ENCODE peak calls at places on chromosome 22, in four cellular contexts. S is left ventricle myocardium inferior; J is GM12865; C is CD4-positive, CD25-positive, alpha-beta regulatory T cell. B is an unnamed sample.

GRCh38 chr22:26461188-26461810 is 22.3 kb downstream of the HPS4 start:
- DNase-seq in S (peak), J (peak), C (peak), B (peak)

GRCh38 chr22:32058656-32059280 is 15.7 kb downstream of the SLC5A1 start:
- DNase-seq in S (no peak), J (no peak), C (no peak), B (no peak)

GRCh38 chr22:17969732-17970131 is 54.6 kb downstream of the MICAL3 start:
- DNase-seq in S (peak), J (no peak), C (no peak), B (no peak)

GRCh38 chr22:38927033-38927789 is 30.2 kb upstream of the APOBEC3A start:
- DNase-seq in S (peak), J (peak), C (no peak), B (peak)

GRCh38 chr22:20795014-20795413 is 21.1 kb downstream of the SERPIND1 start:
- DNase-seq in S (no peak), J (no peak), C (no peak), B (no peak)

GRCh38 chr22:42773161-42773560 is 52.5 kb upstream of the A4GALT start:
- DNase-seq in S (no peak), J (peak), C (no peak), B (peak)

GRCh38 chr22:22936915-22937656 is 49.5 kb downstream of the IGLL5 start:
- DNase-seq in S (no peak), J (no peak), C (no peak), B (no peak)

GRCh38 chr22:27573992-27574391 is 227.6 kb downstream of the MN1 start:
- DNase-seq in S (no peak), J (no peak), C (no peak), B (no peak)

GRCh38 chr22:26547426-26547825 is 35.2 kb upstream of the TFIP11 start:
- DNase-seq in S (no peak), J (no peak), C (no peak), B (no peak)

GRCh38 chr22:20636945-20637344 is 129.5 kb downstream of the MED15 start:
- DNase-seq in S (no peak), J (no peak), C (no peak), B (no peak)

GRCh38 chr22:18101536-18101935 is 9.1 kb upstream of the TUBA8 start:
- DNase-seq in S (no peak), J (no peak), C (no peak), B (no peak)

GRCh38 chr22:26968873-26969272 is 311.5 kb downstream of the MIAT start:
- DNase-seq in S (no peak), J (no peak), C (no peak), B (no peak)

GRCh38 chr22:25008666-25009065 is 56.1 kb downstream of the KIAA1671 start:
- DNase-seq in S (peak), J (no peak), C (no peak), B (no peak)

GRCh38 chr22:25388866-25389540 is 169.6 kb downstream of the CRYBB2 start:
- DNase-seq in S (no peak), J (no peak), C (no peak), B (no peak)

GRCh38 chr22:23166841-23167610 is 13.3 kb upstream of the BCR start:
- DNase-seq in S (no peak), J (no peak), C (no peak), B (no peak)

GRCh38 chr22:23256986-23257888 is 76.9 kb downstream of the BCR start:
- DNase-seq in S (peak), J (no peak), C (no peak), B (peak)

GRCh38 chr22:42368379-42369249 is 63.6 kb downstream of the NFAM1 start:
- DNase-seq in S (peak), J (no peak), C (peak), B (peak)

GRCh38 chr22:33958741-33959140 is 38.5 kb upstream of the LARGE1 start:
- DNase-seq in S (no peak), J (no peak), C (no peak), B (no peak)

GRCh38 chr22:27108425-27109114 is 451.2 kb downstream of the MIAT start:
- DNase-seq in S (no peak), J (no peak), C (no peak), B (peak)

GRCh38 chr22:31952459-31952858 is 8.1 kb downstream of the YWHAH start:
- DNase-seq in S (no peak), J (no peak), C (no peak), B (no peak)

GRCh38 chr22:23263651-23264555 is 83.6 kb downstream of the BCR start:
- DNase-seq in S (no peak), J (no peak), C (peak), B (no peak)

GRCh38 chr22:20459152-20459542 is 21.5 kb upstream of the SCARF2 start:
- DNase-seq in S (no peak), J (no peak), C (no peak), B (no peak)

GRCh38 chr22:39309881-39310714 is 9.3 kb downstream of the RPL3 start:
- DNase-seq in S (no peak), J (peak), C (no peak), B (no peak)

GRCh38 chr22:23240639-23241389 is 60.5 kb downstream of the BCR start:
- DNase-seq in S (no peak), J (peak), C (no peak), B (no peak)

GRCh38 chr22:20490941-20491307 is 4.7 kb downstream of the KLHL22 start:
- DNase-seq in S (no peak), J (no peak), C (no peak), B (no peak)

GRCh38 chr22:27438271-27438980 is 363.1 kb downstream of the MN1 start:
- DNase-seq in S (no peak), J (no peak), C (no peak), B (peak)

GRCh38 chr22:44049369-44050231 is 25.5 kb downstream of the PARVB start:
- DNase-seq in S (no peak), J (no peak), C (no peak), B (peak)

GRCh38 chr22:24423519-24424000 is 3.8 kb upstream of the ADORA2A start:
- DNase-seq in S (peak), J (peak), C (peak), B (peak)

GRCh38 chr22:43923191-43923590 is 414 bp upstream of the PNPLA3 start:
- DNase-seq in S (no peak), J (peak), C (no peak), B (no peak)

GRCh38 chr22:24093855-24094254 is 82.8 kb downstream of the CABIN1 start:
- DNase-seq in S (no peak), J (no peak), C (no peak), B (no peak)

GRCh38 chr22:43491177-43491576 is 79.4 kb downstream of the MPPED1 start:
- DNase-seq in S (no peak), J (no peak), C (no peak), B (no peak)

GRCh38 chr22:44704159-44705021 is 2.4 kb downstream of the PRR5 start:
- DNase-seq in S (no peak), J (no peak), C (no peak), B (no peak)

GRCh38 chr22:19612866-19613572 is 88.8 kb upstream of the CLDN5 start:
- DNase-seq in S (no peak), J (no peak), C (no peak), B (no peak)

DNA sequence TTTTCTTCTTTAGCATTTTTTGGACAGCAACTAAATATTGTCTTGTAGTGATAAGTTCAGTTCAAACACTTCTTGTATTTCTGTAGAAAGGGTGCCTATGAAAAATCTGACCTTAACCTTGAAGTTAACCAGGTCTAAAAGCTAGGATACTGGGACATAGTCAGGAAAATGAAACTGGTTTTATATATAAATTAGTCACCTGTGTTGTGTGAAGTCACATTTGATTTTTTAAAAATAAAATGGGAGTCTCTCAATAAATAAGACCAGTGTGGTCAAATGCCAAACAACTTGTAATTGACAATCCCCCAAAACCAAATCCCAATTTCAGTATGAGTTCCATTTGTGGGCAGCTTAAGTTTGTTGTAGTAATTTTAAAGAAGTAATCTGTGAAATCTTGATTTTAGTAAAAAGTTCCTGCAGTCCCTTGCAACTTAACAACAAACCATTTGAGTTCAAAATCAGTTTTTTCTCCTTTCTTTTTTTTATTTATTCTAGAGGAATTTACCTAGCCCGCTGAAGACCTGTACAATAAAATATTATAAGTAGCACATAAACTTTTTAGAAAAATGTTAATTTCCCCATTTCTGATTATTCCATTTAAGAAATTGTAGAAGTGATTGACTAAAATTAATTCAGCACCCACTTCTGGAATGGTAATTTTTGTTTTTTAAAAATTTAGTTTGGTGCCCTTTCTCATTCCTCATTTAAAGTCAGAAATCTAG is 84.4 kb upstream of the PPARA start:
- DNase-seq in S (no peak), J (no peak), C (no peak), B (no peak)
- H3K4me3 ChIP-seq in S (peak), J (no peak), C (no peak), B (no peak)

GRCh38 chr22:41368543-41368817 is 13.3 kb upstream of the TEF start:
- DNase-seq in S (no peak), J (no peak), C (no peak), B (no peak)
- H3K4me3 ChIP-seq in S (peak), J (no peak), C (no peak), B (peak)

DNA sequence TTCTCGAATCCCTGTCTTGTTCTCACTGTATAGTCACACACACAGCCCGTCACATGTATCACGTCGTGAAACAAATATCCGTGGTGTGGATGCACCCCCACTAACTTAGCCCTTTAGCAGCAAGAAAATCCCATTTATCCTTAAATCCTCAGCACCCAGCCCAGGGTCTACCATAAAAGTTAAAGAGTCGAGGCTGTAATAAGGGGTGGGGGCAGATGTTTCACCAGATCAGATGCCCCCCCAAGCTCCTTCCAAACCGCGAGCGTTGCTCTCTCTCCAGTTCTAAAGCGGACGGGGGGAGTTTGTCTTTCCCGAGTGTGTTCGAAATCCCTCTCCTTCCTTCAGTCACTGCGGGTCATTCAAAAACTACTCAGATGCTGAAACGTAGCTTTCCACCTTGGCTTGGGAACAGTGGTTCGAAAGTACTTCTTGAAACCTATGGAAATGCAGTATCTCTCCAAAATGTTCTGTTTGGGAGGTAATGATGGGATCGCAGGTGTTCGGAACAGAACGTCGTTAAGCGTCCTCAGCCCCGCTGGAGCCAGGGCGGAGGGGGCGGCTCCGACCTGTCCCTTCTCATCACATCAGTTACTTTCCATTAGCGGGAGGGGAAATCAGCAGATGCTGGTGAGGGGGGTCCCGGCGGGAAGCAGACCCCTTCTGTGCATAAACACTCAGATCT is 156.2 kb downstream of the BRD1 start:
- DNase-seq in S (no peak), J (no peak), C (no peak), B (no peak)
- H3K4me3 ChIP-seq in S (peak), J (no peak), C (no peak), B (no peak)

GRCh38 chr22:37692627-37693285 is 4.1 kb upstream of the TRIOBP start:
- DNase-seq in S (no peak), J (no peak), C (no peak), B (no peak)

GRCh38 chr22:37690901-37691504 is 4.9 kb downstream of the NOL12 start:
- DNase-seq in S (no peak), J (no peak), C (no peak), B (no peak)

GRCh38 chr22:37701121-37701786 is 4.4 kb downstream of the TRIOBP start:
- DNase-seq in S (no peak), J (no peak), C (no peak), B (no peak)

GRCh38 chr22:37697540-37697835 is 640 bp downstream of the TRIOBP start:
- DNase-seq in S (no peak), J (no peak), C (no peak), B (no peak)

DNA sequence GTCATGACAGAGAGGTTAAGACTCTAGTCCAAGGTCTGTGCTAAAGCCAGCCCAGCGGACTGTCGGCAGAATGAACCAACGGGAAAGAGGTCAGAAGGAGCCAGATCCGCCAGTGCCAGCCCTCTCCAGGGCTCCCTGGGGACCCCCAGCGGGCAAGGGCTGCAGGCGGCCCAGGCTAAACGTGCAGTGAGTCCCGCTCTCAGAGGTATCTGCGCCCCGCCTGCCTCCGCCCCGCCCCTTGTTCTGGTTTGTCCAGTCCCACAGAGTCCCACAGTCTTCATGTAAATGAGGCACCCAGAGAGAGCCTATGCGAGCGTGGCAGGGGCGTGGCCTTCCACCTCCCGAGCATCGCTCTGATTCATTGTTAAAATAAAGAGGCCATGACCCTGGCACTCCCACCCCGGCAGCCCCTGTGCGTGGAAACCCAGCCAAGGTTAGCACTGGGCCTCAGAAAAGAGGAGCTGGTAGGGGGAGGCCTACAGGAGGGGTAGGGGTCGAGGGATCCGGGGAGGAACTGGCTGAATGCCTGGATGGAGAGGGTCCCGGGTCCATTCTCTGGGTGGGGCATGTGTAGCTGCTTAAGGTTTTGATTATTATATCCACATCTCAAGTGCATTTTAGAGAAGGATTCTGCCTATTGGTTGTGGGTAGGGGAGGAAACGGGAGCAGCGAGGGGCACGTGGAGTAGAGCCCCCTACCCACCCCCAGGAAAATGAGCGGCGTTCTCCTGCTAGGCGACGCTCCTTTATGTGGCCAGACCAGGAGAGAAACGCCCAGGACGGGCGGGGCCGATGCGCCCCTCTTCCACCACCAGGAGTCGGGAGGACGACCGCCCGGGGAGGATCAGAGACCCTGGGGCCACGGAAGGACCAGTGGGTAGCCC is at the start of gene TRIOBP:
- DNase-seq in S (peak), J (peak), C (peak), B (peak)
- H3K4me3 ChIP-seq in S (peak), J (peak), C (no peak), B (no peak)

GRCh38 chr22:30575011-30575671 is 676 bp upstream of the GAL3ST1 start:
- DNase-seq in S (peak), J (no peak), C (no peak), B (peak)
- H3K4me3 ChIP-seq in S (peak), J (no peak), C (no peak), B (peak)

GRCh38 chr22:46056169-46057041 is 79.4 kb upstream of the WNT7B start:
- DNase-seq in S (peak), J (no peak), C (no peak), B (peak)
- H3K4me3 ChIP-seq in S (peak), J (no peak), C (no peak), B (no peak)

GRCh38 chr22:29788339-29789279 is 21.4 kb downstream of the UQCR10 start:
- DNase-seq in S (no peak), J (no peak), C (no peak), B (no peak)
- H3K4me3 ChIP-seq in S (no peak), J (no peak), C (no peak), B (no peak)

DNA sequence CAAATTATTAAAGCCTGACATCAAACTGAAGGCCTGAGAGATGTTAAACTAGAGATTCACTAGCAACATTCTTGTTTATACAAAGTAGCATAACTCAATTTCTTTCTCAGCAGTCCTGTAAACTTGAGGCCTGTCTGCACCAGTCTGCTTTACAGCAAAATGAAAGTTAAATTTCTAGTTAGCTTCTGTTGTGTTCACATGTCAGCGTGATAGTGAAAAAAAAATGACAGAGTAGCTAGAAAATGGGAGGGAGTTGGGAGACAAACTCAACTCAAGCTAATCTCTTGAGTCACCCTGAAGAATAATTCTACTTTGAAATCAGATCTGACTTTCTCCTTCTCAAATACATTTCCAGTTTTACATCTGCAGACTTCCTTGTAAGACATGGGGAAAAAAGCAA is 6.5 kb downstream of the RBFOX2 start:
- DNase-seq in S (no peak), J (no peak), C (no peak), B (no peak)
- H3K4me3 ChIP-seq in S (no peak), J (no peak), C (no peak), B (no peak)

GRCh38 chr22:29313126-29314071 is 2.1 kb downstream of the RASL10A start:
- DNase-seq in S (no peak), J (no peak), C (no peak), B (peak)

GRCh38 chr22:29314537-29315285 is 786 bp downstream of the RASL10A start:
- DNase-seq in S (no peak), J (no peak), C (no peak), B (no peak)

GRCh38 chr22:29316429-29316828 is 932 bp upstream of the RASL10A start:
- DNase-seq in S (no peak), J (no peak), C (no peak), B (no peak)

GRCh38 chr22:29314074-29314473 is 1.4 kb downstream of the RASL10A start:
- DNase-seq in S (no peak), J (no peak), C (no peak), B (no peak)

DNA sequence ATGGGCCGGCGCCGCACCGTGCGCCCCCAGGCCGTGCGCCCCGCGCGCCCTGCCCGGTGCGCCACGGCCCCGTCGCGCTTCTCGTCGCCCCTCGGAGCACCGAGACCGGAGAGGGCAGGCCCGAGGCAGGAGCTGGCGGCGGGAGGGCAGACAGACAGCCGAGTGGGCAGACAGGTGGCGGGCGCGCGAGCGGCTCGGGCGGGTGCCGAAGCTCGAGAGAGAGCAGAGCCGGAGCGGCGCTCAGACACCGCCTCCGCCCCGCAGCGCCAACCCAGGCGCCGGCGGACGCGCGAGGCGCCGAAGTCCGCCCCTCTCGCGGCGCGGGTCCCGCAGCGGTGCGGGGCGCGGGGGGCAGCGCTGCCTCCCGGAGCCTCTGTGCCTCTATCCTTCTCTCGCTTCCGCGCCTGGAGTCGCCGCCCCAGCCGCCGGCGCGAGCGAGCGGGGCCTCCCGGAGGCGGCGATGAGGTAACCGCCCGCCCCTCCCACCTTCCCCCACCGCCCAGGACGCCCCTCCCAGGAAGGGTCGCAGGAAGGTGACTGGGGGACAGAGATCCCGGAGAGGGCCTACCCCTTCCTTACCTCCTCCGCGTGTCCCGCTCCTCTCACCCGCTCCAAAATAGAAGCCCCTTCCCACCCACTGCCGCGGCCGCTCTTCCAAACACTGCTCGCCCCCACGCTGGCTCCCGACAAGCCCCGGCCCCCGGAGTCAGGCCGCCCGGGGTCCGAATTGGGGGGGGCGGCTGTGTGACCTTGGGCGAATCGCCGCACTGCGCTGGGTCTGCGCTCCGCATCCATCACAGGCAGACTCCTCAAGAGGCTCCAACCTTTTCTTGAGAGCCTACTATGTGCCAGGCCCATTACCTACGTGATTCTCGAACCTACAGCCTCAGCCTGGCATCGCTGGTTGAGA is at the start of gene RASL10A:
- DNase-seq in S (no peak), J (no peak), C (no peak), B (no peak)
- H3K4me3 ChIP-seq in S (peak), J (no peak), C (no peak), B (peak)